ENCODE peak calls at places on chromosomes 13 and 19, in four cellular contexts. L is K562, E is GM12878, H is H1. Y is an unnamed sample.

GRCh38 chr13:64993514-64994164 is 2236.5 kb downstream of the PCDH9 start:
- DNase-seq in L (no peak), E (peak), H (no peak), Y (no peak)

GRCh38 chr19:2949939-2950285 is 5.1 kb upstream of the ZNF77 start:
- DNase-seq in L (peak), E (no peak), H (no peak), Y (peak)

GRCh38 chr19:10887616-10888367 is 16.4 kb downstream of the CARM1 start:
- DNase-seq in L (no peak), E (no peak), H (no peak), Y (no peak)

GRCh38 chr19:30214651-30215051 is 157.5 kb upstream of the ZNF536 start:
- DNase-seq in L (no peak), E (peak), H (no peak), Y (no peak)

GRCh38 chr13:100209857-100210580 is 121.1 kb downstream of the PCCA start:
- DNase-seq in L (no peak), E (no peak), H (no peak), Y (no peak)

GRCh38 chr13:111241006-111241755 is 79.3 kb upstream of the TEX29 start:
- DNase-seq in L (no peak), E (no peak), H (no peak), Y (no peak)

GRCh38 chr19:19554074-19555023 is 16.3 kb downstream of the CILP2 start:
- DNase-seq in L (peak), E (no peak), H (no peak), Y (no peak)

GRCh38 chr19:16371540-16371986 is 46.9 kb downstream of the KLF2 start:
- DNase-seq in L (peak), E (peak), H (no peak), Y (no peak)

GRCh38 chr13:113207890-113208423 is 512 bp downstream of the PCID2 start:
- DNase-seq in L (peak), E (no peak), H (no peak), Y (peak)

GRCh38 chr13:34816543-34816942 is 125.5 kb upstream of the NBEA start:
- DNase-seq in L (no peak), E (no peak), H (no peak), Y (no peak)

GRCh38 chr13:49669735-49670309 is 21.5 kb downstream of the EBPL start:
- DNase-seq in L (peak), E (no peak), H (no peak), Y (peak)

GRCh38 chr13:29522044-29522685 is 73.3 kb downstream of the SLC7A1 start:
- DNase-seq in L (no peak), E (no peak), H (no peak), Y (no peak)
- TF ChIP-seq SIN3A in L (no peak), E (no peak), H (no peak), Y (no peak)

GRCh38 chr13:23432589-23432988 is 913 bp downstream of the SACS start:
- DNase-seq in L (no peak), E (no peak), H (no peak), Y (no peak)

GRCh38 chr13:23427342-23428182 is 5.9 kb downstream of the SACS start:
- DNase-seq in L (no peak), E (no peak), H (no peak), Y (peak)

GRCh38 chr13:23430664-23431063 is 2.8 kb downstream of the SACS start:
- DNase-seq in L (no peak), E (no peak), H (no peak), Y (no peak)

GRCh38 chr13:23433171-23434153 is at the start of gene SACS:
- DNase-seq in L (no peak), E (no peak), H (peak), Y (no peak)

DNA sequence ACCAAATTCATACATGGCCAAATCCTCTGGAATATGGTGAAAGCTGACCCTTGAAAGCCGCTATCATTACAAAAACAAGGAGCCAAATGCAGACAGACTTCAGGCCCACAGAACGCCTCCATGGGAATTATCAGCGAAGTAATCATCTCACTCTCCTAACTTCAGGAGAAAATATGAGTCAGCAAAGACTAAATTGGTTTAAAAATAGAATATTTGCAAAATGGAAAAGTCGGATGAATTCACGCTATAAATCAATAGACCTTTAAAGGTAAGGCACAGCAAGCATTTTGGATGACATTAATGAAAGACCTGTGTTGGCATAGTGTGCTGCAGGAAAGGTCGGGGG is 5.3 kb downstream of the SACS start:
- DNase-seq in L (peak), E (no peak), H (no peak), Y (no peak)
- H3K9ac ChIP-seq in L (no peak), E (no peak), H (no peak), Y (no peak)

DNA sequence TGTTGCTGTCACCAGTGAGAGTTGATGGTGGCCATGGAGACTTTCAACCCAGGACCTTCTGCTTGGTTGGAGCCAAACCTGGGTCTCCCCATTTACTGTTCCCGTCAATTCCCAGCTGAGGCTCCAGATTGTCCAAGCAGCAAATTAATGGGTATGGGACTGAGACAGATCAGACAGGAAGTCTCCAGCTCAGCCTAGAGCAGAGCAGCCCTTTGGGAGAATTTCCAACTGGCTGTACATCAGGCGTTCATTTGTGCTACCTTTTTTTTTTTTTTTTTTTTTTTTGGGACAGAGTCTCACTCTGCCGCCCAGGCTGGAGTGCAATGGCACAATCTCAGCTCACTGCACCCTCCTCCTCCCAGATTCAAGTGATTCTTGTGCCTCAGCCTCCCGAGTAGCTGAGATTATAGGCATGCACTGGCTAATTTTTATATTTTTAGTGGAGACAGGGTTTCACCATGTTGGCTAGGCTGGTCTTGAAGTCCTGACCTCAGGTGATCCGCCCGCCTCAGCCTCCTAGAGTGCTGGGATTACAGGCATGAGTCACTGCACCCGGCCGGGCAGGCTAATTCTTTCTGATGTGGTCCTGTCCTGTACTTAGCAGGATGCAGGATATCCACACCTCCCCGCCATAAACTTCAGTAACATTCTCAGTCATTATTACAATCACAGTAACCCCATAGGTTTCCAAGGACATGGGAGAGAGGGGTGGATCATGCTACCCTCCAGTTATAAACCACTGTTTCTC is 9.3 kb downstream of the MAP3K10 start:
- DNase-seq in L (no peak), E (no peak), H (no peak), Y (no peak)
- TF ChIP-seq KDM1A in L (no peak), E (no peak), H (no peak), Y (no peak)

GRCh38 chr19:45881909-45882528 is 3.9 kb downstream of the IRF2BP1 start:
- DNase-seq in L (peak), E (no peak), H (no peak), Y (peak)
- TF ChIP-seq SIN3A in L (no peak), E (no peak), H (no peak), Y (peak)

DNA sequence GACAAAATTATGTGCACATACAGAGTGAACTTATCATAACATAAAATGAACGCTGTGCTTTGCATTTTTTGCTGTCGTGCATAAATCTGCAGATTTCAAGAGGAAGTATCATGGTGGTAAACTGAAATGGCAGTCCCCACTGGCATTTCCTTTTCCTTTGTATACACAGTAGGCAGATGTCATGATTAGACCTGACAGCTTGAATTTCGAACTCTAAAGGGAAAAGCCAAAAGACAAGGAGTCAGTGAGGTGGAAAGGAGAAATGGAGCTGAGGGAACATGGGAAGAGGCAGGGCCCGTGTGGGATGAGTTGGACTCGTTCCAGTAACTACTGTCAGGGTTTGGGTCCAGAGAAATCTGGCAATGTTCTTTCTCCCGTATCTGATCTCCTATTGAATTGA is 454.1 kb upstream of the SGCG start:
- DNase-seq in L (no peak), E (no peak), H (no peak), Y (no peak)
- H3K9ac ChIP-seq in L (no peak), E (no peak), H (no peak), Y (no peak)